ENCODE peak calls at places on chromosomes 2 and 18, in nine cellular contexts. One of them, this sample, is unnamed.

GRCh38 chr2:238496756-238497609 is 70.3 kb downstream of the ASB1 start:
- DNase-seq in ovary: no peak
- DNase-seq in NB4: no peak
- DNase-seq in stomach: peak
- DNase-seq in right lobe of liver: no peak
- DNase-seq in HCT116: no peak
- DNase-seq in suprapubic skin: no peak
- DNase-seq in testis: peak
- DNase-seq in tibial nerve: no peak
- DNase-seq in this sample: peak

GRCh38 chr2:161171595-161171929 is 11.3 kb downstream of the TANK start:
- DNase-seq in right lobe of liver: no peak
- DNase-seq in suprapubic skin: no peak
- DNase-seq in stomach: no peak
- DNase-seq in ovary: no peak
- DNase-seq in HCT116: no peak
- DNase-seq in NB4: peak
- DNase-seq in tibial nerve: no peak
- DNase-seq in testis: no peak
- DNase-seq in this sample: no peak

GRCh38 chr2:14633451-14634211 is 1.1 kb downstream of the LRATD1 start:
- DNase-seq in NB4: no peak
- DNase-seq in testis: peak
- DNase-seq in stomach: no peak
- DNase-seq in right lobe of liver: no peak
- DNase-seq in suprapubic skin: peak
- DNase-seq in tibial nerve: no peak
- DNase-seq in HCT116: no peak
- DNase-seq in ovary: peak
- DNase-seq in this sample: no peak

GRCh38 chr2:160228141-160228963 is 28.3 kb upstream of the ITGB6 start:
- DNase-seq in suprapubic skin: no peak
- DNase-seq in stomach: no peak
- DNase-seq in ovary: no peak
- DNase-seq in tibial nerve: no peak
- DNase-seq in testis: no peak
- DNase-seq in HCT116: no peak
- DNase-seq in right lobe of liver: no peak
- DNase-seq in NB4: no peak
- DNase-seq in this sample: no peak

GRCh38 chr2:96832751-96833507 is 10.9 kb downstream of the ANKRD23 start:
- DNase-seq in HCT116: no peak
- DNase-seq in stomach: peak
- DNase-seq in NB4: no peak
- DNase-seq in testis: peak
- DNase-seq in tibial nerve: peak
- DNase-seq in right lobe of liver: peak
- DNase-seq in ovary: peak
- DNase-seq in suprapubic skin: no peak
- DNase-seq in this sample: peak

GRCh38 chr18:24672165-24672950 is 211.9 kb downstream of the HRH4 start:
- DNase-seq in right lobe of liver: no peak
- DNase-seq in suprapubic skin: no peak
- DNase-seq in NB4: peak
- DNase-seq in HCT116: no peak
- DNase-seq in testis: no peak
- DNase-seq in tibial nerve: no peak
- DNase-seq in ovary: no peak
- DNase-seq in stomach: no peak
- DNase-seq in this sample: no peak

GRCh38 chr2:241978670-241979069 is 109.1 kb downstream of the RTP5 start:
- DNase-seq in HCT116: no peak
- DNase-seq in stomach: peak
- DNase-seq in right lobe of liver: no peak
- DNase-seq in tibial nerve: no peak
- DNase-seq in NB4: no peak
- DNase-seq in testis: no peak
- DNase-seq in suprapubic skin: no peak
- DNase-seq in ovary: no peak
- DNase-seq in this sample: no peak

GRCh38 chr2:109432421-109432820 is 181.3 kb downstream of the SEPTIN10 start:
- DNase-seq in tibial nerve: no peak
- DNase-seq in HCT116: no peak
- DNase-seq in ovary: no peak
- DNase-seq in stomach: no peak
- DNase-seq in right lobe of liver: no peak
- DNase-seq in NB4: no peak
- DNase-seq in suprapubic skin: peak
- DNase-seq in testis: no peak
- DNase-seq in this sample: no peak

GRCh38 chr2:45649855-45650806 is 1.3 kb upstream of the PRKCE start:
- DNase-seq in suprapubic skin: peak
- DNase-seq in HCT116: no peak
- DNase-seq in stomach: peak
- DNase-seq in right lobe of liver: peak
- DNase-seq in tibial nerve: peak
- DNase-seq in NB4: peak
- DNase-seq in testis: peak
- DNase-seq in ovary: peak
- DNase-seq in this sample: peak

GRCh38 chr2:45649457-45649854 is 2.0 kb upstream of the PRKCE start:
- DNase-seq in tibial nerve: no peak
- DNase-seq in suprapubic skin: no peak
- DNase-seq in HCT116: no peak
- DNase-seq in stomach: no peak
- DNase-seq in ovary: no peak
- DNase-seq in testis: peak
- DNase-seq in NB4: peak
- DNase-seq in right lobe of liver: no peak
- DNase-seq in this sample: no peak

GRCh38 chr2:45652090-45653050 is 895 bp downstream of the PRKCE start:
- DNase-seq in testis: peak
- DNase-seq in HCT116: no peak
- DNase-seq in NB4: peak
- DNase-seq in right lobe of liver: peak
- DNase-seq in ovary: peak
- DNase-seq in suprapubic skin: peak
- DNase-seq in tibial nerve: peak
- DNase-seq in stomach: peak
- DNase-seq in this sample: peak

GRCh38 chr2:45651415-45652089 is at the start of gene PRKCE:
- DNase-seq in stomach: peak
- DNase-seq in tibial nerve: peak
- DNase-seq in suprapubic skin: peak
- DNase-seq in HCT116: no peak
- DNase-seq in NB4: peak
- DNase-seq in testis: peak
- DNase-seq in right lobe of liver: peak
- DNase-seq in ovary: peak
- DNase-seq in this sample: peak

DNA sequence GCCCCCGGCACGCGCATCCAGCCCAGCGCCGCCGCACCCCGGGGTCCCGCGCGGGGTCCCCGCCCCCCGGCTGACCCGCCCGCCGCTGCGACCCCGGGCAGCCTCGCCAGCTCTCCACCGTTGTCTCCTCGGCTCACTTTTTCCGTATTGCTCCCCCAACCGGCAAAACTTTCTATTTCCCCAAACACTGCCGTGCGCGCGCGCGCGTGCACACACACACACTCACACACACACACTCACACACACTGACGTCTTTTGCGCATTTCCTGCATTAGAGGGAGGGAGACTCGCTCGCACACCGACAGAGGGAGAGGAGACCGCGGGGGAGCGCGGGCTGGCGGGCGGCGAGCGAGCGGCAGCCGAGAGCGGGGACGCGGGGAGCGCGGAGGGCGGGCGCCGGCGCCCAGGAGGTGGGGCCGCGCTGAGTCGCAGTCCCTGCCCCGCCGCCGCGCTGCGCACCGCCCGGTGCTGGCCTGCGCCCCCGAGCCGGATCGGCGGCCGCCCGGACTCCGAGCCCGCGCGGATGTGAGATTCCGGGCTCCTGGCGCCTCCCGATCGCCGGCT is 542 bp upstream of the PRKCE start:
- DNase-seq in tibial nerve: peak
- DNase-seq in right lobe of liver: peak
- DNase-seq in HCT116: peak
- DNase-seq in testis: peak
- DNase-seq in stomach: peak
- DNase-seq in suprapubic skin: peak
- DNase-seq in ovary: peak
- DNase-seq in NB4: peak
- DNase-seq in this sample: peak
- TF ChIP-seq POLR2A in tibial nerve: peak
- TF ChIP-seq POLR2A in right lobe of liver: peak
- TF ChIP-seq POLR2A in HCT116: peak
- TF ChIP-seq POLR2A in testis: peak
- TF ChIP-seq POLR2A in stomach: no peak
- TF ChIP-seq POLR2A in suprapubic skin: peak
- TF ChIP-seq POLR2A in ovary: peak
- TF ChIP-seq POLR2A in NB4: peak
- TF ChIP-seq POLR2A in this sample: peak

GRCh38 chr2:219496781-219497494 is 1.8 kb upstream of the GMPPA start:
- DNase-seq in tibial nerve: peak
- DNase-seq in testis: no peak
- DNase-seq in HCT116: no peak
- DNase-seq in stomach: peak
- DNase-seq in ovary: peak
- DNase-seq in suprapubic skin: no peak
- DNase-seq in NB4: no peak
- DNase-seq in right lobe of liver: no peak
- DNase-seq in this sample: no peak

GRCh38 chr2:219498280-219499057 is at the start of gene GMPPA:
- DNase-seq in suprapubic skin: peak
- DNase-seq in right lobe of liver: peak
- DNase-seq in tibial nerve: peak
- DNase-seq in testis: peak
- DNase-seq in ovary: peak
- DNase-seq in stomach: peak
- DNase-seq in HCT116: peak
- DNase-seq in NB4: peak
- DNase-seq in this sample: peak

GRCh38 chr2:219499058-219499307 is 292 bp downstream of the GMPPA start:
- DNase-seq in right lobe of liver: no peak
- DNase-seq in stomach: no peak
- DNase-seq in suprapubic skin: no peak
- DNase-seq in testis: no peak
- DNase-seq in HCT116: no peak
- DNase-seq in NB4: no peak
- DNase-seq in tibial nerve: no peak
- DNase-seq in ovary: no peak
- DNase-seq in this sample: no peak

GRCh38 chr2:219496247-219496646 is 2.4 kb upstream of the GMPPA start:
- DNase-seq in ovary: peak
- DNase-seq in right lobe of liver: no peak
- DNase-seq in HCT116: no peak
- DNase-seq in stomach: no peak
- DNase-seq in NB4: no peak
- DNase-seq in suprapubic skin: no peak
- DNase-seq in testis: no peak
- DNase-seq in tibial nerve: no peak
- DNase-seq in this sample: no peak

GRCh38 chr2:219497495-219498279 is 1.0 kb upstream of the GMPPA start:
- DNase-seq in NB4: peak
- DNase-seq in HCT116: peak
- DNase-seq in stomach: peak
- DNase-seq in tibial nerve: peak
- DNase-seq in suprapubic skin: peak
- DNase-seq in ovary: peak
- DNase-seq in right lobe of liver: peak
- DNase-seq in testis: peak
- DNase-seq in this sample: peak
- TF ChIP-seq POLR2A in NB4: peak
- TF ChIP-seq POLR2A in HCT116: peak
- TF ChIP-seq POLR2A in stomach: no peak
- TF ChIP-seq POLR2A in tibial nerve: no peak
- TF ChIP-seq POLR2A in suprapubic skin: peak
- TF ChIP-seq POLR2A in ovary: peak
- TF ChIP-seq POLR2A in right lobe of liver: peak
- TF ChIP-seq POLR2A in testis: no peak
- TF ChIP-seq POLR2A in this sample: peak

DNA sequence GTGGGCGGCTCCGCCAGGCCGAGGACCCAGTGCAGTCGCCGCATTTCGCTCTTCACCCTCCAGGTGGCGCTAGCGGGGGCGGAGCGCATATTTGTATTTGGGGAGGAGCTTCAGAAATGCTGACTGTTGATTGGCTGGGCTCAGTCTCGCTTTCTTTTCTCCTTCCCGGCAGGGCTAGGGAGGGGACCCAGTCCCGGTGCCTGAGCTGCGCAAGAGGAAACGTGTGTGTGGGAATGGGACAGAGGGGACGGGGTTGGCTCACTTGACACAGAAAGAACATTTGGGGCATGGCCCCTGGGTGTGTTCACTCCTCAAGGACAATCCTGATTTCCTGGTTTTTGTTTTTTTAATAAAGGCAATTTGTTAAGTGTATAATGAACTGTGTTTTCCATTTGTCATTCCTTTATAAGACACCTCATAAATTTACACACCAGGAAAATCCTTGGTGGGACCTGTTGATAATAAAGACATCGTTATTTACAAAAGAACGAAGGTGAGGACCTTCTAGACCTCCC is 20.4 kb upstream of the DNMT3A start:
- DNase-seq in tibial nerve: peak
- DNase-seq in right lobe of liver: peak
- DNase-seq in HCT116: peak
- DNase-seq in testis: peak
- DNase-seq in suprapubic skin: peak
- DNase-seq in NB4: peak
- DNase-seq in ovary: peak
- DNase-seq in stomach: peak
- DNase-seq in this sample: peak
- TF ChIP-seq POLR2A in tibial nerve: no peak
- TF ChIP-seq POLR2A in right lobe of liver: peak
- TF ChIP-seq POLR2A in HCT116: peak
- TF ChIP-seq POLR2A in testis: peak
- TF ChIP-seq POLR2A in suprapubic skin: peak
- TF ChIP-seq POLR2A in NB4: peak
- TF ChIP-seq POLR2A in ovary: peak
- TF ChIP-seq POLR2A in stomach: no peak
- TF ChIP-seq POLR2A in this sample: peak

GRCh38 chr2:240556553-240557100 is 1.2 kb downstream of the ANKMY1 start:
- DNase-seq in stomach: peak
- DNase-seq in ovary: peak
- DNase-seq in suprapubic skin: peak
- DNase-seq in tibial nerve: no peak
- DNase-seq in testis: peak
- DNase-seq in NB4: peak
- DNase-seq in right lobe of liver: no peak
- DNase-seq in HCT116: no peak
- DNase-seq in this sample: peak

GRCh38 chr2:240558229-240558885 is 569 bp upstream of the ANKMY1 start:
- DNase-seq in NB4: no peak
- DNase-seq in right lobe of liver: no peak
- DNase-seq in ovary: peak
- DNase-seq in testis: no peak
- DNase-seq in HCT116: no peak
- DNase-seq in stomach: no peak
- DNase-seq in suprapubic skin: peak
- DNase-seq in tibial nerve: no peak
- DNase-seq in this sample: no peak

GRCh38 chr2:240557101-240557751 is 562 bp downstream of the ANKMY1 start:
- DNase-seq in tibial nerve: no peak
- DNase-seq in testis: peak
- DNase-seq in ovary: peak
- DNase-seq in HCT116: no peak
- DNase-seq in suprapubic skin: peak
- DNase-seq in right lobe of liver: no peak
- DNase-seq in NB4: no peak
- DNase-seq in stomach: no peak
- DNase-seq in this sample: peak

GRCh38 chr2:240559271-240559670 is 886 bp upstream of the DUSP28 start:
- DNase-seq in HCT116: no peak
- DNase-seq in right lobe of liver: no peak
- DNase-seq in suprapubic skin: no peak
- DNase-seq in stomach: no peak
- DNase-seq in ovary: no peak
- DNase-seq in testis: no peak
- DNase-seq in tibial nerve: no peak
- DNase-seq in NB4: peak
- DNase-seq in this sample: no peak

DNA sequence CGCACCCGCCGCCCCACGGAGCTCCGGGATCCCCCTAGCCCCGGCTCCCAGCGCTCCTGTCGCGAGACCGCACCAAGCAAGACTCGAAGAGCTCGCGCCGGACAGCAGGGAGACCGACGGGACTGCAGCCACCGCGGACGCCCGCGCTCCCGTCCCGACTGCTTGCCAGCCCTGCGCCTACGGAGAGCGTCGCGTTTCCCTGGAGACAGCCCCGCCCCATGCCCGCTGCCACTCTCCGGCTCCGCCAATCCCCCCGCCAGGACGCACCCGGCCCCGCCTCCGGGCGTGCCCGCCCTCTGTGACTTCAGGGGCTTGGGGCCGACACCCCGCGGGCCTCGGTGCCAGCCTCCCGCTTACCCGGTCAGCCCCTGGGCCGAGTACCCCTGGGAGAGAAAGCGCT is at the start of gene ANKMY1:
- DNase-seq in tibial nerve: no peak
- DNase-seq in NB4: no peak
- DNase-seq in ovary: peak
- DNase-seq in stomach: peak
- DNase-seq in HCT116: no peak
- DNase-seq in suprapubic skin: peak
- DNase-seq in right lobe of liver: peak
- DNase-seq in testis: peak
- DNase-seq in this sample: peak
- TF ChIP-seq POLR2A in tibial nerve: no peak
- TF ChIP-seq POLR2A in NB4: no peak
- TF ChIP-seq POLR2A in ovary: no peak
- TF ChIP-seq POLR2A in stomach: no peak
- TF ChIP-seq POLR2A in HCT116: no peak
- TF ChIP-seq POLR2A in suprapubic skin: no peak
- TF ChIP-seq POLR2A in right lobe of liver: no peak
- TF ChIP-seq POLR2A in testis: no peak
- TF ChIP-seq POLR2A in this sample: no peak

This sample was measured in adrenal gland.